ENCODE peak calls at places on chromosomes 4 and X, in ten cellular contexts. I, A, D, S, P, J, H, V, T and Q are unnamed samples.

GRCh38 chr4:26786916-26787315 is 73.7 kb upstream of the STIM2 start:
- ATAC-seq in I (no peak), A (peak; percentile 76), D (no peak), S (no peak), P (no peak), J (peak; percentile 87), H (no peak), V (no peak), T (no peak), Q (no peak)

GRCh38 chr4:136917312-136918110 is 614.8 kb downstream of the PCDH18 start:
- ATAC-seq in I (no peak), A (no peak), D (no peak), S (no peak), P (no peak), J (no peak), H (no peak), V (no peak), T (no peak), Q (no peak)

GRCh38 chr4:47933798-47934197 is 19.4 kb upstream of the NFXL1 start:
- ATAC-seq in I (peak; percentile 80), A (peak; percentile 64), D (no peak), S (peak; percentile 71), P (peak; percentile 90), J (peak; percentile 22), H (peak; percentile 42), V (no peak), T (no peak), Q (no peak)

GRCh38 chr4:112854420-112854819 is 195.0 kb upstream of the ANK2 start:
- ATAC-seq in I (no peak), A (no peak), D (no peak), S (no peak), P (no peak), J (no peak), H (no peak), V (no peak), T (no peak), Q (no peak)

GRCh38 chr4:145531193-145531592 is 49.5 kb downstream of the SMAD1 start:
- ATAC-seq in I (no peak), A (no peak), D (no peak), S (no peak), P (peak; percentile 29), J (peak; percentile 12), H (no peak), V (no peak), T (peak; percentile 56), Q (no peak)

GRCh38 chrX:24498975-24499374 is 33.9 kb downstream of the PDK3 start:
- ATAC-seq in I (peak; percentile 80), A (peak; percentile 60), D (peak; percentile 76), S (peak; percentile 93), P (peak; percentile 80), J (peak; percentile 63), H (no peak), V (peak; percentile 59), T (no peak), Q (peak; percentile 63)

GRCh38 chr4:18401435-18401834 is 379.9 kb upstream of the LCORL start:
- ATAC-seq in I (no peak), A (no peak), D (no peak), S (no peak), P (no peak), J (no peak), H (no peak), V (no peak), T (no peak), Q (no peak)

GRCh38 chr4:40003986-40004385 is 26.3 kb upstream of the PDS5A start:
- ATAC-seq in I (no peak), A (peak; percentile 50), D (no peak), S (no peak), P (peak; percentile 56), J (peak; percentile 89), H (no peak), V (no peak), T (peak; percentile 46), Q (no peak)

GRCh38 chr4:101393256-101393655 is 45.9 kb upstream of the PPP3CA start:
- ATAC-seq in I (no peak), A (no peak), D (no peak), S (no peak), P (peak; percentile 58), J (peak; percentile 61), H (peak; percentile 97), V (peak; percentile 97), T (no peak), Q (peak; percentile 94)

GRCh38 chr4:19514276-19515070 is 737.2 kb upstream of the SLIT2 start:
- ATAC-seq in I (no peak), A (no peak), D (no peak), S (no peak), P (no peak), J (no peak), H (no peak), V (no peak), T (no peak), Q (no peak)

GRCh38 chr4:3372933-3373465 is 68.8 kb upstream of the HGFAC start:
- ATAC-seq in I (peak; percentile 33), A (peak; percentile 93), D (no peak), S (peak; percentile 59), P (peak; percentile 69), J (peak; percentile 95), H (no peak), V (peak; percentile 24), T (peak; percentile 20), Q (peak; percentile 43)

GRCh38 chrX:42247241-42247640 is 323.9 kb upstream of the CASK start:
- ATAC-seq in I (no peak), A (no peak), D (no peak), S (no peak), P (no peak), J (no peak), H (no peak), V (no peak), T (no peak), Q (no peak)

GRCh38 chr4:159273126-159273438 is 170.2 kb downstream of the RAPGEF2 start:
- ATAC-seq in I (no peak), A (no peak), D (no peak), S (no peak), P (peak; percentile 11), J (no peak), H (no peak), V (no peak), T (peak; percentile 40), Q (no peak)

GRCh38 chr4:26624042-26624441 is 40.2 kb downstream of the TBC1D19 start:
- ATAC-seq in I (no peak), A (no peak), D (no peak), S (no peak), P (no peak), J (no peak), H (no peak), V (no peak), T (no peak), Q (no peak)

GRCh38 chrX:125782184-125782583 is 383.9 kb downstream of the DCAF12L2 start:
- ATAC-seq in I (no peak), A (no peak), D (no peak), S (no peak), P (no peak), J (no peak), H (no peak), V (no peak), T (no peak), Q (no peak)

GRCh38 chr4:85358831-85359230 is 116.1 kb upstream of the ARHGAP24 start:
- ATAC-seq in I (no peak), A (no peak), D (no peak), S (no peak), P (no peak), J (no peak), H (no peak), V (no peak), T (no peak), Q (no peak)

GRCh38 chr4:105426187-105426897 is 47.5 kb downstream of the PPA2 start:
- ATAC-seq in I (no peak), A (no peak), D (no peak), S (no peak), P (no peak), J (no peak), H (no peak), V (no peak), T (no peak), Q (peak; percentile 42)

GRCh38 chrX:108018659-108019381 is 26.0 kb upstream of the VSIG1 start:
- ATAC-seq in I (peak; percentile 89), A (peak; percentile 62), D (no peak), S (peak; percentile 95), P (no peak), J (peak; percentile 39), H (no peak), V (peak; percentile 39), T (no peak), Q (peak; percentile 78)